ENCODE peak calls at places on chromosome X, in six cellular contexts. O, J, D, K, S and N are unnamed samples.

GRCh38 chrX:153576961-153577360 is 22.0 kb downstream of the CCNQ start:
- DNase-seq in S (no peak), J (no peak), O (no peak), D (no peak), K (no peak), N (no peak)

GRCh38 chrX:51002160-51002632 is 91.7 kb downstream of the BMP15 start:
- DNase-seq in D (no peak), S (peak), O (no peak), K (no peak), J (no peak), N (no peak)

GRCh38 chrX:132614297-132614696 is 125.5 kb upstream of the MBNL3 start:
- DNase-seq in D (no peak), K (no peak), S (no peak), O (no peak), J (no peak), N (no peak)

GRCh38 chrX:152299787-152300186 is 151.3 kb downstream of the GABRA3 start:
- DNase-seq in S (no peak), O (no peak), K (no peak), J (no peak), D (no peak), N (no peak)

GRCh38 chrX:118644378-118644777 is 83.0 kb upstream of the IL13RA1 start:
- DNase-seq in S (no peak), K (peak), J (peak), D (no peak), O (no peak), N (no peak)

GRCh38 chrX:9578083-9578779 is 113.4 kb downstream of the TBL1X start:
- DNase-seq in S (no peak), K (no peak), O (no peak), J (no peak), D (no peak), N (no peak)

GRCh38 chrX:149860445-149860844 is 20.5 kb upstream of the MAGEA8 start:
- DNase-seq in J (no peak), S (no peak), K (no peak), O (no peak), D (no peak), N (no peak)

GRCh38 chrX:24125028-24125612 is 24.4 kb upstream of the ZFX start:
- DNase-seq in O (no peak), D (no peak), S (no peak), J (no peak), K (no peak), N (no peak)

GRCh38 chrX:148599404-148599803 is 99.0 kb downstream of the AFF2 start:
- DNase-seq in D (no peak), K (no peak), O (no peak), J (no peak), S (no peak), N (no peak)

GRCh38 chrX:131816551-131817136 is 206.5 kb upstream of the STK26 start:
- DNase-seq in K (peak), J (peak), S (no peak), D (peak), O (no peak), N (no peak)

GRCh38 chrX:101009086-101009485 is 39.6 kb downstream of the ARL13A start:
- DNase-seq in K (no peak), J (peak), D (no peak), O (no peak), S (no peak), N (no peak)

GRCh38 chrX:147376601-147377387 is 534.9 kb upstream of the FMR1 start:
- DNase-seq in D (no peak), O (no peak), K (no peak), J (no peak), S (peak), N (no peak)

GRCh38 chrX:46884799-46885198 is 27.4 kb upstream of the JADE3 start:
- DNase-seq in J (no peak), S (no peak), D (no peak), O (no peak), K (no peak), N (no peak)

GRCh38 chrX:112211459-112211858 is 128.9 kb upstream of the TRPC5 start:
- DNase-seq in S (no peak), K (no peak), J (peak), D (no peak), O (no peak), N (no peak)

GRCh38 chrX:118824173-118824782 is 654 bp downstream of the ZCCHC12 start:
- DNase-seq in J (no peak), K (no peak), O (no peak), S (no peak), D (no peak), N (no peak)

GRCh38 chrX:11531226-11531625 is 134.5 kb downstream of the ARHGAP6 start:
- DNase-seq in D (no peak), J (peak), S (no peak), O (no peak), K (no peak), N (no peak)

GRCh38 chrX:50704360-50704759 is 109.6 kb downstream of the SHROOM4 start:
- DNase-seq in S (no peak), J (no peak), D (no peak), K (no peak), O (no peak), N (no peak)

GRCh38 chrX:45632506-45632905 is 431.8 kb upstream of the DIPK2B start:
- DNase-seq in O (no peak), K (no peak), J (no peak), D (peak), S (no peak), N (no peak)

GRCh38 chrX:136525738-136526606 is 6.0 kb upstream of the VGLL1 start:
- DNase-seq in K (peak), D (peak), O (no peak), J (peak), S (peak), N (peak)

GRCh38 chrX:120790118-120790517 is 85.5 kb downstream of the CT47B1 start:
- DNase-seq in S (peak), D (no peak), O (no peak), K (peak), J (peak), N (no peak)

GRCh38 chrX:149495573-149496071 is 9.5 kb downstream of the IDS start:
- DNase-seq in O (no peak), J (peak), D (no peak), S (no peak), K (peak), N (no peak)

GRCh38 chrX:87049567-87049966 is 468.0 kb upstream of the KLHL4 start:
- DNase-seq in D (no peak), S (no peak), J (no peak), O (no peak), K (no peak), N (no peak)

GRCh38 chrX:87045352-87045751 is 472.2 kb upstream of the KLHL4 start:
- DNase-seq in S (no peak), J (no peak), K (no peak), O (no peak), D (no peak), N (no peak)
- H3K4me3 ChIP-seq in S (no peak), J (no peak), K (no peak), O (no peak), D (no peak), N (no peak)

DNA sequence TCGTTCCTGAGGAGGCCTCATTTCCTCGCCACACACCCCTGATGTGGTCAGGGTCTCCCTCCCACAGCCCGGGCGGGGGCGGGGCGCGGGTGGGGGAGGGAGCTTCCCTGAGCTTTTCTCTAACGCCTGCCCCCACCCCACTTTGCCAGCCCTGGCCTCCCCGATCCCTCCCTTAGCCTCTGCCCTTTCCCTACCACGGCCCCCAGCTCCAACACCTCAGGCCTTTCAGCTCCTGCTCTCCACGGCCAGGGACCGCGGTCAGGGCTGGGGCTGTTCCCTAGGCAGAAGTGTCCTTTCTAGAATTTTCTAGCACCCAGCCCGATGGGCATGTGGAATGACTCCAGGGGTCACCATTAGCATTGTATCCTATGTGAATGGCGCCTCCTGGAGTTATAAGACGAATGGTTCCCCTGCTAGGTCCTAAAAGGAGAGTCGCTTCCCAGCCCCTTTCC is 201.3 kb upstream of the BCOR start:
- DNase-seq in O (no peak), J (no peak), D (no peak), S (no peak), K (no peak), N (no peak)
- TF ChIP-seq CTCF in O (no peak), J (peak), D (no peak), S (no peak), K (peak), N (peak)

GRCh38 chrX:642436-643210 is 12.0 kb downstream of the SHOX start:
- DNase-seq in S (no peak), D (no peak), K (no peak), O (no peak), J (no peak), N (no peak)
- H3K4me3 ChIP-seq in S (no peak), D (no peak), K (no peak), O (no peak), J (no peak), N (no peak)

GRCh38 chrX:129590596-129590995 is 50.5 kb downstream of the OCRL start:
- DNase-seq in D (no peak), O (no peak), K (no peak), J (no peak), S (no peak), N (no peak)
- TF ChIP-seq CTCF in D (no peak), O (no peak), K (no peak), J (no peak), S (no peak), N (no peak)

DNA sequence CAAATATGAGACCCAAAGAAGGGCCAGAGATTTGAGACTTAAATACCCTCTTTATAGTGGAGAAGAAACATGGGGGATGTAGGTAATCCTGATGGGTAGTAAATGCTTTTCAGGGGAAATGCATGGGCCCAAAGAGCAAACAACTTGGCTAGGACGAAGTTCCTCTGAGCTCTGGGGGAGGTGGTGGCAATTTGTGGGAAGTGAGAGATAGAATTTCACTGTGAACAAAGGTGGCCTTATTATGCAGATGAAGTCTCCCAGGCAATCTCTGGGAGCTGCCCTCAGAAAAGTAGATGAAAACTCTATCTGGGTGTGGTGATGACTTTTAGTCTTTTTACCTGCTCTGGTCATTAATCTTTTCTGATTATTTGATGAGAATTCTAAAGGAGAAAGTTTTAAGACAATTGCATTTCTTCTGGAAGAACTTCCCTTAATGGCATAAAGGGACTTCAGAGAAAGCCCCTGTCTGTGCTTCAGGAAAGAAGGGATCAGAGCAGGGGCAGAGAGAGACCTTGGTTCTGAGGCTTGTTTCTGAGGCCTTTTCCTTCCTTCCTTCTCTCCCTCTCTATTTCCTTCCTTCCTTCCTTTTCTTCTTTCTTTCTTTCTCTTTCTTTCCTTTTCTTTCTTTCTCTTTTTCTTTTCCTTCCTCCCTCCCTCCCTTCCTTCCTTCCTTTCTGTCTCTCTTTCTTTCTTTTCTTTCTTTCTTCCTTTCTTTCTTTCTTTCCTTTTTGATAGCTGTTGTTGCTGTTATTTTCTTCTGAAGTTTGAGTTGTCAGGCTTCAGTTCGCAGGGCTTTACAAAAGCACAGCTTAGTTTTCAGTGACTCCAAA is 37.5 kb upstream of the MAOA start:
- DNase-seq in J (no peak), D (no peak), K (no peak), O (no peak), S (no peak), N (no peak)
- H3K4me3 ChIP-seq in J (no peak), D (no peak), K (no peak), O (no peak), S (no peak), N (no peak)

DNA sequence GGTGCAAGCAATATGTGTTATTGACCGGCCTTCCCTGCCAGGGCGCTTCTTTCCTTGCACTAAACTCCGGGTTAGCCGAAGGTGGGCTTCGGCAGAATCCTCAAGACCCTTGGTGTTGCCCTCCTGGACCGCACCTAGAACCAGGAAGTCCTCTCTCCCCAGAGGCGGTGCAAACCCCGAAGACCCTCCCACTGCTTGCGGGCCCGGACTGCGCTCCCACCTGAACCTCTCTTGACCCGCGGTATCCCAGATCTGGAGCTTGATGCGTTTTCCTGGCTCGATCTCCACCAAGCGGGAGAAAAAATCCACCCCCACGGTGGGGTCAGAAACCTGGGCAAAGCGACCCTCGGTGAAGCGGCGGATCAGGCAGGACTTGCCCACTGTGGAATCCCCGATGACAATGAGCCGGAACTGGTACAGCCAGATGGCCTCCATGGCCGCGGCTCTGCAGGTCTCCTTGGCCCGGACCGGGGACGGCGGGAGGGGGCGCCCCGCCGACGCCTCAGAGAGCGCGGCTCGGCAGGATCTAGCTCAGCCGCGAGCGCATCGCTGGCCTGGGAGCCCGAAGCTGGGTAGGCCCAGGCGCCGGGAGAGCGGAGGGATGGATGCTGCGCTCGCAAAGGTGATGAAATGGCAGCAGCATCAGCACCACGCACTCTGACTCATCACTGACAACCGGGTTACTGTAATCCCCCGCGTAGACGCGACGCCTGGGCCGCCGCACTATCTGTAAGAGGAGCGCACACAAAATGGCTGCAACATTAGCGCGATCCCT is at the start of gene RAB39B:
- DNase-seq in D (peak), K (peak), O (no peak), J (peak), S (peak), N (peak)
- TF ChIP-seq CTCF in D (no peak), K (no peak), O (no peak), J (no peak), S (no peak), N (no peak)

GRCh38 chrX:40085086-40085551 is 12.6 kb downstream of the BCOR start:
- DNase-seq in O (no peak), D (no peak), S (peak), J (no peak), K (no peak), N (no peak)
- H3K4me3 ChIP-seq in O (peak), D (no peak), S (no peak), J (no peak), K (no peak), N (no peak)

DNA sequence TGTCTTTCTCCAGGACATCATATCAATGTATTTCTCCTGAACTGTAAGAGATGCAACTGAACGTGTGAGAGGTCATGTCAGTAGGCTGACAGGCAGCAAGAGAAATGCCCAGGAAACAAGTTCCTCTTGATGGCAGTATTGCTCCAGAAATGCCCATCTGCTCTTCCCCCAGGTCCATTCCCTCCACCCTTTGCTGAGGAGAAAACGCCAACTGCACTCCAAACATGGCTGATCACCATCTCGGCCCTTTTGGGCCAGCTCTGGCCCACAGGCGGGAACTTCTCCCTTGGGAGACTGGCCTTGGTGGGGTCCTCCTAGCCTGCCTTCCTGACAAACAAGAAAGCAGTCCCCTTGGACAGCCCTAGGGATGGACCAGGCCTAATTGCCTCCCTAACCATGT is 276.5 kb upstream of the AGTR2 start:
- DNase-seq in J (peak), O (no peak), D (no peak), K (peak), S (no peak), N (no peak)
- TF ChIP-seq CTCF in J (peak), O (no peak), D (peak), K (peak), S (no peak), N (no peak)

GRCh38 chrX:29792335-29792734 is 423.0 kb upstream of the MAGEB2 start:
- DNase-seq in J (no peak), D (no peak), K (no peak), S (no peak), O (no peak), N (no peak)
- H3K4me3 ChIP-seq in J (no peak), D (no peak), K (no peak), S (no peak), O (no peak), N (no peak)